ENCODE peak calls at places on chromosome 10, in five cellular contexts. E is adrenal gland, K is HCT116, C is aorta, Y is GM23338. V is an unnamed sample. For H3K36me3, the result is how much of the 10 kb centered on the place peaks cover.

GRCh38 chr10:117929321-117930067 is 117.2 kb downstream of the RAB11FIP2 start:
- DNase-seq in E (no peak), K (no peak), C (no peak), Y (peak), V (peak)

GRCh38 chr10:133276435-133277201 is at the start of gene ADAM8:
- DNase-seq in E (no peak), K (no peak), C (no peak), Y (peak), V (peak)

GRCh38 chr10:14532473-14533251 is 201.9 kb upstream of the FRMD4A start:
- DNase-seq in E (peak), K (no peak), C (no peak), Y (no peak), V (no peak)

GRCh38 chr10:70145166-70145665 is 1.3 kb downstream of the TYSND1 start:
- DNase-seq in E (peak), K (no peak), C (peak), Y (peak), V (no peak)

GRCh38 chr10:17847586-17848296 is 38.6 kb downstream of the MRC1 start:
- DNase-seq in E (no peak), K (no peak), C (no peak), Y (peak), V (peak)

GRCh38 chr10:1297566-1298301 is 241.5 kb downstream of the WDR37 start:
- DNase-seq in E (no peak), K (no peak), C (no peak), Y (peak), V (no peak)

GRCh38 chr10:5632430-5632829 is 34.0 kb downstream of the ASB13 start:
- DNase-seq in E (no peak), K (no peak), C (no peak), Y (no peak), V (no peak)

GRCh38 chr10:106705576-106706526 is 458.7 kb downstream of the SORCS1 start:
- DNase-seq in E (peak), K (peak), C (no peak), Y (peak), V (peak)

GRCh38 chr10:126904493-126904806 is 778 bp upstream of the DOCK1 start:
- DNase-seq in E (no peak), K (no peak), C (no peak), Y (no peak), V (no peak)

GRCh38 chr10:97499561-97500296 is 1.0 kb downstream of the UBTD1 start:
- DNase-seq in E (peak), K (no peak), C (peak), Y (peak), V (no peak)

GRCh38 chr10:99784731-99785441 is 2.4 kb downstream of the ABCC2 start:
- DNase-seq in E (no peak), K (no peak), C (no peak), Y (peak), V (no peak)

GRCh38 chr10:88227342-88228018 is 355.6 kb downstream of the RNLS start:
- DNase-seq in E (no peak), K (no peak), C (no peak), Y (no peak), V (no peak)

GRCh38 chr10:114401195-114401741 is 3.0 kb downstream of the AFAP1L2 start:
- DNase-seq in E (peak), K (no peak), C (peak), Y (no peak), V (no peak)

GRCh38 chr10:44068716-44069482 is 316.0 kb downstream of the CXCL12 start:
- DNase-seq in E (no peak), K (no peak), C (no peak), Y (no peak), V (no peak)

GRCh38 chr10:112653215-112653614 is 206.2 kb downstream of the VTI1A start:
- DNase-seq in E (no peak), K (no peak), C (no peak), Y (no peak), V (peak)

GRCh38 chr10:124722812-124723783 is 21.1 kb downstream of the FAM53B start:
- DNase-seq in E (peak), K (no peak), C (peak), Y (no peak), V (no peak)

GRCh38 chr10:100153239-100153840 is 32.5 kb downstream of the ERLIN1 start:
- DNase-seq in E (no peak), K (no peak), C (no peak), Y (no peak), V (no peak)

GRCh38 chr10:89946106-89946505 is 244.7 kb downstream of the KIF20B start:
- DNase-seq in E (no peak), K (no peak), C (no peak), Y (no peak), V (no peak)

GRCh38 chr10:63712717-63713115 is 191.5 kb downstream of the REEP3 start:
- DNase-seq in E (no peak), K (no peak), C (no peak), Y (no peak), V (no peak)

GRCh38 chr10:131802156-131802915 is 98.5 kb upstream of the PPP2R2D start:
- DNase-seq in E (no peak), K (no peak), C (peak), Y (no peak), V (peak)

GRCh38 chr10:28280652-28281051 is 22.2 kb downstream of the MPP7 start:
- DNase-seq in E (no peak), K (no peak), C (peak), Y (no peak), V (no peak)

GRCh38 chr10:4947635-4948596 is 15.3 kb upstream of the AKR1C1 start:
- DNase-seq in E (peak), K (peak), C (no peak), Y (no peak), V (no peak)

GRCh38 chr10:73785721-73786511 is 510 bp downstream of the ZSWIM8 start:
- DNase-seq in E (no peak), K (no peak), C (no peak), Y (peak), V (no peak)

GRCh38 chr10:132429281-132430230 is 32.6 kb downstream of the PWWP2B start:
- DNase-seq in E (no peak), K (no peak), C (no peak), Y (no peak), V (no peak)

GRCh38 chr10:21602313-21602712 is 68.3 kb downstream of the MLLT10 start:
- DNase-seq in E (no peak), K (no peak), C (no peak), Y (no peak), V (no peak)

GRCh38 chr10:44799971-44800370 is 111.2 kb upstream of the TMEM72 start:
- DNase-seq in E (no peak), K (no peak), C (no peak), Y (no peak), V (no peak)

GRCh38 chr10:124388823-124389612 is 29.7 kb downstream of the OAT start:
- DNase-seq in E (peak), K (peak), C (peak), Y (peak), V (peak)

GRCh38 chr10:131546086-131546810 is 234.7 kb upstream of the TCERG1L start:
- DNase-seq in E (no peak), K (peak), C (no peak), Y (no peak), V (no peak)

GRCh38 chr10:26697922-26698608 is 564 bp downstream of the PDSS1 start:
- DNase-seq in E (no peak), K (no peak), C (no peak), Y (peak), V (no peak)

GRCh38 chr10:18582803-18583202 is 68.6 kb downstream of the NSUN6 start:
- DNase-seq in E (no peak), K (no peak), C (no peak), Y (no peak), V (no peak)

GRCh38 chr10:123571978-123572377 is 94.2 kb upstream of the GPR26 start:
- DNase-seq in E (no peak), K (no peak), C (no peak), Y (no peak), V (no peak)

GRCh38 chr10:72308320-72308987 is 34.7 kb downstream of the DDIT4 start:
- DNase-seq in E (peak), K (peak), C (no peak), Y (no peak), V (no peak)

GRCh38 chr10:73909716-73910115 is 1.2 kb upstream of the PLAU start:
- DNase-seq in E (no peak), K (no peak), C (no peak), Y (no peak), V (no peak)

GRCh38 chr10:86674912-86675311 is 6.6 kb downstream of the LDB3 start:
- DNase-seq in E (no peak), K (no peak), C (no peak), Y (no peak), V (no peak)

GRCh38 chr10:16843252-16843870 is 26.1 kb upstream of the RSU1 start:
- DNase-seq in E (no peak), K (peak), C (no peak), Y (peak), V (no peak)

GRCh38 chr10:110918269-110918632 is 729 bp downstream of the BBIP1 start:
- DNase-seq in E (peak), K (peak), C (peak), Y (peak), V (peak)

GRCh38 chr10:79358811-79359210 is 11.5 kb downstream of the PPIF start:
- DNase-seq in E (no peak), K (no peak), C (no peak), Y (no peak), V (no peak)

DNA sequence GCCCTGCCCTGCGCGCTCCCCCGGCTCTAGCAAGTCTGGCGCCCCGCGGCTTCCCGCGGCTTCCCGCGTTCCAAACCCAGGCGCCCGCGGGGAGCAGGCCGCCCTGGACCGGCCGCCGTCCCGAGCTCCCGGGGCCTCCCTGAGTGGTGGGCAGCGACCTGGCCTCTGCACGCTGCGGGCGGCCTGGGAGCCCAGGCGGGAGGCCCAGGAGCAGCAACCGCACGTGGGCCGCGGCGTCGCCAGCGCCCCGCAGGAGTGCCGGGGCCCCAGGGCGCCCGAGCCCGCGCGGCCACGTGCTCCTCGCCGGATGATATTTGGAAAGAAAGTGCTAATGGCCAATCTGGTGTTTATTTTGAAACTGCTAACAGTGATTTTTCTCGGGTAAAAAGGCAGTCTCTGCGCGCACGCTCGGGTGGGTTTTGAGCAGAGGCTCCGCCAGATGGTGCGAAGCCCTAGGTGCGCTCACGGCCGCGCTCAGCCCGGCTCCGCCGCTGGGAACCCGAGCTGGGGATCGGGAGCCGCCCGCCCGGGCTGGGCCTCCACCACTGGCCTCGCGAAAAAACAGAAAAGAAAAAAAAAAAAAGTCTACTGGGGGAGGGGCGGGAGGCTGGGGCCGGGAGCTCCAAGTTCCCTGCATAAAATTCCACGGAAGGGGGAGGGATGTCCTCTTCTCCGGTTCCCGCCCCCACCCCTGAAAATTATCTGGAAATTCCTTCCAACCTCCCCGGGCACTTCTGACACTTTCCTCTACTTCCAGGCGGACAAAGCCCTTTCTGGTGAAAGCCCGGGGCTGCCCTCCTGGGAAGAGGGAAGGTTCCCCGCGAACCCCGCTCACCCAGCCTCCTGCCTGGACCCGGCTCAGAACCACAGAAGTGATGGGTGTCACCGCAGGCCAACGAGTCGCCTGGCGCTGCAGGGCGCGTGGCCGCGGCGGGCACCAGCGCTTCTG is 4.3 kb downstream of the EBF3 start:
- DNase-seq in E (no peak), K (no peak), C (no peak), Y (no peak), V (peak)
- H3K4me3 ChIP-seq in E (no peak), K (no peak), C (no peak), Y (peak), V (peak)

DNA sequence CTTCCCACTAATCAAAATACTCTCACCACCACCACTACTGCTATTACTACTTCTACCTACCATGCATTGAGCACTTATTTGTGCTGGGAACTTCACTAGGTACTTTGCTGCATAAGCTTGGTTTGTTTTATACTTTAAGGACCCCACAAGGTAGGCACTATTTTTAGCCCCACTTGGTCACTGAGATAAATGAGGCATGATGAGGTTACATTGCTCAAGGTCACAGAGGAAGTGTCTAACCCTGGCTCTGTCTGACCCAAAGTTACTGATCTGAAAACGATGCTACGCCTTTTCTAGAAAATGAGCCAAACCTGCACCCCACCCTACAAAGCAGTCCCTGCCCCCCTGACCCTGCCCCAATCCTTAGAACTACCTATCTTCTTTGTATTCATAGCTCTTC is 35.6 kb downstream of the NRP1 start:
- DNase-seq in E (no peak), K (no peak), C (no peak), Y (no peak), V (no peak)
- H3K36me3 ChIP-seq in E (under half), K (under half), C (under half), Y (under half), V (under half)

GRCh38 chr10:129045658-129046057 is 421.4 kb upstream of the MGMT start:
- DNase-seq in E (no peak), K (no peak), C (no peak), Y (no peak), V (no peak)
- H3K4me3 ChIP-seq in E (peak), K (no peak), C (no peak), Y (no peak), V (no peak)

GRCh38 chr10:13338337-13339128 is 9.6 kb downstream of the SEPHS1 start:
- DNase-seq in E (no peak), K (no peak), C (peak), Y (no peak), V (no peak)
- H3K36me3 ChIP-seq in E (under half), K (under half), C (under half), Y (half or more), V (under half)

GRCh38 chr10:103676058-103676785 is 179.2 kb downstream of the SH3PXD2A start:
- DNase-seq in E (peak), K (no peak), C (no peak), Y (no peak), V (no peak)
- H3K4me3 ChIP-seq in E (no peak), K (no peak), C (no peak), Y (no peak), V (no peak)

V was measured in WERI-Rb-1.